ENCODE peak calls at places on chromosomes 3 and 15, in six cellular contexts. C is WTC11, V is HCT116, Z is K562, H is H1, W is HepG2. L is an unnamed sample.
A peak's percentile ranks its signal among the peaks of the same experiment; 100 is the strongest.

GRCh38 chr15:38424101-38424552 is 29.8 kb upstream of the FAM98B start:
- DNase-seq in C (no peak), V (no peak), Z (no peak), H (no peak), W (no peak), L (peak; percentile 48)

GRCh38 chr3:134029256-134029733 is 430 bp downstream of the SLCO2A1 start:
- DNase-seq in C (no peak), V (no peak), Z (no peak), H (no peak), W (no peak), L (no peak)

GRCh38 chr3:140509534-140509933 is 168.3 kb upstream of the TRIM42 start:
- DNase-seq in C (peak; percentile 33), V (no peak), Z (no peak), H (no peak), W (no peak), L (no peak)

GRCh38 chr3:119240101-119240581 is 537 bp downstream of the B4GALT4 start:
- DNase-seq in C (peak; percentile 45), V (no peak), Z (peak; percentile 26), H (no peak), W (peak; percentile 77), L (no peak)

GRCh38 chr3:184472723-184473419 is 88.7 kb upstream of the EPHB3 start:
- DNase-seq in C (no peak), V (no peak), Z (no peak), H (no peak), W (no peak), L (no peak)

GRCh38 chr3:53022647-53023046 is 23.2 kb downstream of the SFMBT1 start:
- DNase-seq in C (no peak), V (no peak), Z (no peak), H (no peak), W (no peak), L (no peak)

GRCh38 chr3:133928136-133928893 is 32.6 kb upstream of the RAB6B start:
- DNase-seq in C (no peak), V (no peak), Z (no peak), H (peak; percentile 37), W (no peak), L (no peak)

GRCh38 chr3:53978386-53978785 is 86.7 kb upstream of the SELENOK start:
- DNase-seq in C (no peak), V (no peak), Z (no peak), H (no peak), W (no peak), L (no peak)

GRCh38 chr3:9552252-9552999 is 1.2 kb downstream of the LHFPL4 start:
- DNase-seq in C (peak; percentile 92), V (no peak), Z (peak; percentile 84), H (peak; percentile 92), W (no peak), L (no peak)

GRCh38 chr3:30659270-30660127 is 53.1 kb downstream of the TGFBR2 start:
- DNase-seq in C (no peak), V (peak; percentile 84), Z (no peak), H (no peak), W (peak; percentile 78), L (no peak)

GRCh38 chr3:102105113-102105642 is 255.9 kb downstream of the NFKBIZ start:
- DNase-seq in C (no peak), V (no peak), Z (no peak), H (no peak), W (no peak), L (no peak)

GRCh38 chr3:134449951-134450350 is 35.8 kb downstream of the ANAPC13 start:
- DNase-seq in C (no peak), V (no peak), Z (no peak), H (peak; percentile 6), W (no peak), L (no peak)

GRCh38 chr3:99503350-99503749 is 135.0 kb upstream of the COL8A1 start:
- DNase-seq in C (no peak), V (no peak), Z (no peak), H (no peak), W (no peak), L (no peak)

GRCh38 chr3:72661115-72661457 is 187.2 kb downstream of the SHQ1 start:
- DNase-seq in C (no peak), V (peak; percentile 67), Z (no peak), H (no peak), W (no peak), L (no peak)

GRCh38 chr3:156579427-156579851 is 24.5 kb upstream of the SSR3 start:
- DNase-seq in C (no peak), V (no peak), Z (peak; percentile 29), H (no peak), W (no peak), L (no peak)

GRCh38 chr15:77506311-77507150 is 85.8 kb downstream of the HMG20A start:
- DNase-seq in C (no peak), V (no peak), Z (peak; percentile 31), H (peak; percentile 52), W (no peak), L (no peak)

GRCh38 chr3:176202652-176203051 is 994.6 kb downstream of the TBL1XR1 start:
- DNase-seq in C (no peak), V (no peak), Z (no peak), H (no peak), W (no peak), L (no peak)

GRCh38 chr15:63576441-63576840 is 20.7 kb upstream of the FBXL22 start:
- DNase-seq in C (no peak), V (no peak), Z (no peak), H (no peak), W (no peak), L (no peak)

GRCh38 chr3:38601971-38602550 is 47.4 kb downstream of the SCN5A start:
- DNase-seq in C (no peak), V (no peak), Z (no peak), H (no peak), W (no peak), L (no peak)

GRCh38 chr3:47365213-47366153 is 15.3 kb upstream of the PTPN23 start:
- DNase-seq in C (no peak), V (no peak), Z (no peak), H (no peak), W (no peak), L (no peak)

GRCh38 chr3:74693216-74693615 is 78.8 kb upstream of the CNTN3 start:
- DNase-seq in C (no peak), V (no peak), Z (no peak), H (no peak), W (no peak), L (no peak)

GRCh38 chr3:3145831-3146230 is 19.1 kb downstream of the TRNT1 start:
- DNase-seq in C (no peak), V (no peak), Z (no peak), H (no peak), W (no peak), L (no peak)

GRCh38 chr15:90780916-90781315 is 63.8 kb downstream of the BLM start:
- DNase-seq in C (no peak), V (no peak), Z (no peak), H (no peak), W (no peak), L (peak; percentile 5)

GRCh38 chr15:74122403-74123130 is 7.8 kb upstream of the ISLR2 start:
- DNase-seq in C (no peak), V (no peak), Z (no peak), H (no peak), W (no peak), L (no peak)

GRCh38 chr15:59991919-59992318 is 12.2 kb upstream of the FOXB1 start:
- DNase-seq in C (no peak), V (no peak), Z (no peak), H (no peak), W (no peak), L (no peak)

GRCh38 chr3:11835028-11835639 is 11.6 kb downstream of the TAMM41 start:
- DNase-seq in C (no peak), V (no peak), Z (peak; percentile 44), H (no peak), W (no peak), L (no peak)

GRCh38 chr3:46089237-46090011 is 62.1 kb upstream of the XCR1 start:
- DNase-seq in C (no peak), V (no peak), Z (no peak), H (no peak), W (no peak), L (peak; percentile 78)

GRCh38 chr3:3192481-3192764 is 12.9 kb upstream of the CRBN start:
- DNase-seq in C (no peak), V (no peak), Z (no peak), H (no peak), W (no peak), L (no peak)

GRCh38 chr3:149180057-149180573 is 41.5 kb downstream of the CP start:
- DNase-seq in C (no peak), V (peak; percentile 75), Z (peak; percentile 58), H (no peak), W (peak; percentile 17), L (no peak)

GRCh38 chr3:185595520-185595919 is 9.4 kb downstream of the SENP2 start:
- DNase-seq in C (no peak), V (no peak), Z (no peak), H (no peak), W (no peak), L (peak; percentile 21)

DNA sequence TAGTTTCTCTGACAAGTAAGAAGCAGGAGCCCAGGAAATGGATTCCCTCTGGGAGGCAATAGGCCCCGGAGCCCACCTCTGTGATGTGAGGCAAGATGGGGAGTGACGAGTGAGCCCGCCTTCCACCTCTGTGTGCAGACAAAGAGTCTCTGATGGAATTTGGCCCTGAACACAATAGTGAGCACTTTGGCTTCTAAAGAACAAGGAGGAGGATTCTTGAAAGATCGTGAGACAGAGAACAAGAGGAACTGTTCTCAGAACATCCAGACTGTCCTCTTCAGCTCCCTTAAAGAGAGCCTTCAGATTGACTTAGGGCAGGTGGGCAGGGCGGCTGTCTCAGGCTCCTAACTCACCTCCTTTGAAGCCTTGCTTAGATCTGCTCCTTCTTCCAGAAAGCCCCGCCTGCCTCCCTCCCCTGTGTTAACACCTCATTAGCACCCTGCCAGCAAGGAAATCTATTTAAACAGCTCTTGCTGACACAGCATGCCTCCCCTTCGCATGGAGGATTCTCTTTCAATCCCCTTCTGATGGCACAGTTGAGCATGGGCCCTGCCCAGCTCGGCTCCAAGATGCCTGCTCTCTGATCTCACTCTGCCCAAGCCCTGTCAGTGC is 430.3 kb downstream of the NTRK3 start:
- DNase-seq in C (peak; percentile 44), V (no peak), Z (no peak), H (peak; percentile 46), W (no peak), L (no peak)
- TF ChIP-seq ATF3 in C (no peak), V (no peak), Z (no peak), H (no peak), W (no peak), L (no peak)

DNA sequence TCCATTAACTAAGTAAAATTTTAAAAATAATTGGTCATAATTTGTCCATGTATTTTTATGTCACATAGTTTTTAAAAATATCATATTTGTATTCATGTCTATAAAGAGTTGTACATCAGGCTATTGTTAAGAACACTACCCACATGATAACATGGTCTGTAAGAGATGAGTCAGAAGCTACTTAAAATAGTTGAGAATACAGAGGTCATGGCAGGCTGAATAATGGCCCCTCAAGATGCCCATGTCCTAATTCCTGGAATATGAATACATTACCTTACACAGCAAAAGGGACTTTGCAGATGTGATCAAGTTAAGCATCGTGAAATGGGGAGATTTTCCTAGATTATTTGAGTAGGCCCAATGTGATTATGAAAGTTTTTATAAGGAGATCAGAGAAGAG is 782.9 kb upstream of the GOLIM4 start:
- DNase-seq in C (no peak), V (no peak), Z (no peak), H (no peak), W (no peak), L (no peak)
- TF ChIP-seq ATF3 in C (no peak), V (no peak), Z (no peak), H (no peak), W (no peak), L (no peak)

GRCh38 chr3:142148871-142149860 is at the start of gene TFDP2:
- DNase-seq in C (peak; percentile 97), V (peak; percentile 57), Z (peak; percentile 67), H (peak; percentile 97), W (peak; percentile 78), L (peak; percentile 27)
- TF ChIP-seq ATF3 in C (no peak), V (no peak), Z (no peak), H (no peak), W (peak; percentile 47), L (no peak)

GRCh38 chr3:169295126-169295525 is 368.4 kb downstream of the MECOM start:
- DNase-seq in C (no peak), V (peak; percentile 4), Z (peak; percentile 12), H (no peak), W (no peak), L (no peak)
- TF ChIP-seq ATF3 in C (no peak), V (no peak), Z (no peak), H (no peak), W (no peak), L (no peak)